ENCODE peak calls at places on chromosomes 7 and 10, in five cellular contexts. One of them, this sample, is unnamed.

GRCh38 chr7:30179016-30179436 is 44.2 kb downstream of the MTURN start:
- DNase-seq in fibroblast of pulmonary artery: no peak
- DNase-seq in coronary artery: no peak
- DNase-seq in A549: no peak
- DNase-seq in lower lobe of right lung: no peak
- DNase-seq in this sample: no peak

GRCh38 chr7:101843293-101844271 is 26.2 kb downstream of the CUX1 start:
- DNase-seq in coronary artery: no peak
- DNase-seq in fibroblast of pulmonary artery: no peak
- DNase-seq in lower lobe of right lung: no peak
- DNase-seq in A549: no peak
- DNase-seq in this sample: no peak

GRCh38 chr10:10527861-10528562 is 489.7 kb upstream of the CELF2 start:
- DNase-seq in lower lobe of right lung: no peak
- DNase-seq in A549: no peak
- DNase-seq in fibroblast of pulmonary artery: no peak
- DNase-seq in coronary artery: no peak
- DNase-seq in this sample: no peak

GRCh38 chr7:155533827-155534690 is 12.3 kb downstream of the CNPY1 start:
- DNase-seq in A549: peak
- DNase-seq in fibroblast of pulmonary artery: peak
- DNase-seq in coronary artery: no peak
- DNase-seq in lower lobe of right lung: no peak
- DNase-seq in this sample: peak

GRCh38 chr10:86730227-86730626 is 26.2 kb upstream of the BMPR1A start:
- DNase-seq in fibroblast of pulmonary artery: peak
- DNase-seq in coronary artery: no peak
- DNase-seq in lower lobe of right lung: no peak
- DNase-seq in A549: no peak
- DNase-seq in this sample: no peak

GRCh38 chr7:157404845-157405481 is 68.2 kb downstream of the DNAJB6 start:
- DNase-seq in fibroblast of pulmonary artery: peak
- DNase-seq in lower lobe of right lung: no peak
- DNase-seq in A549: peak
- DNase-seq in coronary artery: no peak
- DNase-seq in this sample: peak

GRCh38 chr10:4354382-4354812 is 471.6 kb upstream of the AKR1E2 start:
- DNase-seq in coronary artery: no peak
- DNase-seq in fibroblast of pulmonary artery: peak
- DNase-seq in lower lobe of right lung: no peak
- DNase-seq in A549: peak
- DNase-seq in this sample: no peak

GRCh38 chr7:51101111-51101757 is 215.4 kb downstream of the COBL start:
- DNase-seq in A549: no peak
- DNase-seq in lower lobe of right lung: no peak
- DNase-seq in fibroblast of pulmonary artery: no peak
- DNase-seq in coronary artery: no peak
- DNase-seq in this sample: no peak

GRCh38 chr7:134892002-134892693 is 94.2 kb upstream of the AGBL3 start:
- DNase-seq in A549: no peak
- DNase-seq in lower lobe of right lung: no peak
- DNase-seq in fibroblast of pulmonary artery: peak
- DNase-seq in coronary artery: no peak
- DNase-seq in this sample: no peak

GRCh38 chr10:29811751-29812427 is 177.1 kb upstream of the SVIL start:
- DNase-seq in A549: peak
- DNase-seq in lower lobe of right lung: no peak
- DNase-seq in coronary artery: peak
- DNase-seq in fibroblast of pulmonary artery: peak
- DNase-seq in this sample: peak

GRCh38 chr10:97868134-97868685 is 18.6 kb downstream of the GOLGA7B start:
- DNase-seq in A549: no peak
- DNase-seq in lower lobe of right lung: no peak
- DNase-seq in coronary artery: no peak
- DNase-seq in fibroblast of pulmonary artery: no peak
- DNase-seq in this sample: no peak

GRCh38 chr7:13989138-13989943 is at the start of gene ETV1:
- DNase-seq in lower lobe of right lung: peak
- DNase-seq in coronary artery: peak
- DNase-seq in A549: peak
- DNase-seq in fibroblast of pulmonary artery: peak
- DNase-seq in this sample: no peak

GRCh38 chr10:110364531-110364937 is 59.8 kb upstream of the SMNDC1 start:
- DNase-seq in coronary artery: no peak
- DNase-seq in A549: no peak
- DNase-seq in lower lobe of right lung: no peak
- DNase-seq in fibroblast of pulmonary artery: no peak
- DNase-seq in this sample: no peak

GRCh38 chr10:74011762-74012161 is 13.8 kb downstream of the VCL start:
- DNase-seq in fibroblast of pulmonary artery: peak
- DNase-seq in lower lobe of right lung: no peak
- DNase-seq in A549: peak
- DNase-seq in coronary artery: no peak
- DNase-seq in this sample: no peak

GRCh38 chr10:110081914-110082313 is 74.1 kb downstream of the ADD3 start:
- DNase-seq in lower lobe of right lung: no peak
- DNase-seq in fibroblast of pulmonary artery: peak
- DNase-seq in coronary artery: no peak
- DNase-seq in A549: peak
- DNase-seq in this sample: no peak

GRCh38 chr10:3375505-3375904 is 202.9 kb upstream of the PITRM1 start:
- DNase-seq in lower lobe of right lung: no peak
- DNase-seq in coronary artery: no peak
- DNase-seq in A549: no peak
- DNase-seq in fibroblast of pulmonary artery: no peak
- DNase-seq in this sample: no peak

GRCh38 chr7:875476-876076 is 778 bp upstream of the GET4 start:
- DNase-seq in lower lobe of right lung: no peak
- DNase-seq in A549: no peak
- DNase-seq in fibroblast of pulmonary artery: no peak
- DNase-seq in coronary artery: peak
- DNase-seq in this sample: no peak
- H3K4me3 ChIP-seq in lower lobe of right lung: peak
- H3K4me3 ChIP-seq in A549: peak
- H3K4me3 ChIP-seq in fibroblast of pulmonary artery: peak
- H3K4me3 ChIP-seq in coronary artery: peak
- H3K4me3 ChIP-seq in this sample: peak

DNA sequence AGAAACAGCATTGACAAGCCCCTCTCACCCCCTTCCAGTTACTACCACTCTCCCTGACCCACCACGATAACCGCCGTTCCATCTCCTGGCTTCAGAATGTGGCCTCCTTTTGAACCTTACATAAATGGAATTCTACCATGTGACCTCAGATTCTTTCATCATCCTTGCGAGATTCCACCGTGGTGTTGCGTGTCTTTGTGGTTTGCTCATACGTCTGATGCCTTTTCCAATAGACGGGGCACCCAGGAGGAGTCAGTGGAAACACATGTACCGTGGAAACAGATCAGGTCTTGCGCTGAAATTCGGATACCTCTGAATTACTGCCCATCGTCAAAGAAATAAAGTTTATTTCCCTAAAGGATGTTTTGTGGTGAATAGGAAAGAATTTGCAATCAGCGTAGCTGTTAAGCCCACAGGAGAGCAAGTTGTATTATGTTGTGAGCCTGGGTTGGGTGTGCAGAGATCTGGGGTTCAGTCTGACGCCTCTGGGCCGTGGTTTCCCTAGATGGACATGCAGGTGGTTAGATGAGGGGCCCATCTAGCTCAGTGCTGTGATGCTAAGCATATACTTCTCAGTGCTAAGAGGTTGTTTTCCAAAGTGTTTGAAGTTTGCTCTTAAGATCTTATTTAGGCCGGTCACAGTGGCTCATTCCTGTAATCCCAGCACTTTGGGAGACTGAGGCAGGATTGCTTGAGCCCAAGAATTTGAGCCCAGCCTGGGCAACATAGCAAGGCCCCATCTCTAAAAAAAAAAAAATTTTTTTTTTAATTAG is 29.1 kb downstream of the GTF2IRD1 start:
- DNase-seq in A549: peak
- DNase-seq in coronary artery: no peak
- DNase-seq in lower lobe of right lung: no peak
- DNase-seq in fibroblast of pulmonary artery: peak
- DNase-seq in this sample: no peak
- H3K4me3 ChIP-seq in A549: no peak
- H3K4me3 ChIP-seq in coronary artery: no peak
- H3K4me3 ChIP-seq in lower lobe of right lung: no peak
- H3K4me3 ChIP-seq in fibroblast of pulmonary artery: no peak
- H3K4me3 ChIP-seq in this sample: no peak

GRCh38 chr7:64951250-64951848 is 39.5 kb downstream of the ZNF117 start:
- DNase-seq in fibroblast of pulmonary artery: peak
- DNase-seq in lower lobe of right lung: no peak
- DNase-seq in coronary artery: no peak
- DNase-seq in A549: peak
- DNase-seq in this sample: peak
- H3K4me3 ChIP-seq in fibroblast of pulmonary artery: no peak
- H3K4me3 ChIP-seq in lower lobe of right lung: no peak
- H3K4me3 ChIP-seq in coronary artery: no peak
- H3K4me3 ChIP-seq in A549: no peak
- H3K4me3 ChIP-seq in this sample: no peak

DNA sequence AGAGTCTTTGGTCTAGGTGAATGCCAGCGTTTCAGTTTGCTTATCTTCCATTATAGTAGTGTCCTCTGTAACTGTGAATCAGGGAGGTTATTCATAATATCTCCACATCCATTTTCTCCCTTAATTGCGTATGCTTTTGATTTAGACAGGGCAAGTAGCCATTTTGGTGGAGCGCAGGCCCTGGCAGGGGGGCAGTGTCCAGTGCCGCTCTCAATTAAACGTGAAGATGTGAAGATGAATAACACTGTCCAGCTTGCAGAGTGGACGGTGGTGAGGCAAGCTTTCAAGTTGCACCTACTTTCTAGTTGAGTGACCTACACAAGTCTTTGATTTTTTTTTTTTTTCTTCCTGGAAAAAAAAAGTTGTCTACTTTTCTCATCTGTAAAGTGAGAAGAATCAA is 4.5 kb downstream of the TSPAN14 start:
- DNase-seq in coronary artery: no peak
- DNase-seq in fibroblast of pulmonary artery: no peak
- DNase-seq in A549: no peak
- DNase-seq in lower lobe of right lung: no peak
- DNase-seq in this sample: no peak
- H3K4me3 ChIP-seq in coronary artery: peak
- H3K4me3 ChIP-seq in fibroblast of pulmonary artery: no peak
- H3K4me3 ChIP-seq in A549: peak
- H3K4me3 ChIP-seq in lower lobe of right lung: peak
- H3K4me3 ChIP-seq in this sample: no peak

GRCh38 chr10:70671619-70672164 is 614 bp upstream of the ADAMTS14 start:
- DNase-seq in lower lobe of right lung: no peak
- DNase-seq in A549: no peak
- DNase-seq in fibroblast of pulmonary artery: no peak
- DNase-seq in coronary artery: no peak
- DNase-seq in this sample: no peak

GRCh38 chr10:70672165-70672992 is at the start of gene ADAMTS14:
- DNase-seq in coronary artery: no peak
- DNase-seq in fibroblast of pulmonary artery: no peak
- DNase-seq in lower lobe of right lung: no peak
- DNase-seq in A549: peak
- DNase-seq in this sample: no peak

GRCh38 chr10:70674560-70675495 is 2.5 kb downstream of the ADAMTS14 start:
- DNase-seq in lower lobe of right lung: no peak
- DNase-seq in fibroblast of pulmonary artery: no peak
- DNase-seq in A549: no peak
- DNase-seq in coronary artery: no peak
- DNase-seq in this sample: no peak

GRCh38 chr10:70673929-70674559 is 1.7 kb downstream of the ADAMTS14 start:
- DNase-seq in fibroblast of pulmonary artery: no peak
- DNase-seq in lower lobe of right lung: no peak
- DNase-seq in coronary artery: no peak
- DNase-seq in A549: no peak
- DNase-seq in this sample: no peak

GRCh38 chr10:70672993-70673928 is 955 bp downstream of the ADAMTS14 start:
- DNase-seq in lower lobe of right lung: no peak
- DNase-seq in fibroblast of pulmonary artery: peak
- DNase-seq in coronary artery: no peak
- DNase-seq in A549: no peak
- DNase-seq in this sample: no peak
- H3K4me3 ChIP-seq in lower lobe of right lung: peak
- H3K4me3 ChIP-seq in fibroblast of pulmonary artery: no peak
- H3K4me3 ChIP-seq in coronary artery: peak
- H3K4me3 ChIP-seq in A549: peak
- H3K4me3 ChIP-seq in this sample: no peak

GRCh38 chr7:25868509-25868908 is 283.5 kb upstream of the NFE2L3 start:
- DNase-seq in coronary artery: no peak
- DNase-seq in lower lobe of right lung: no peak
- DNase-seq in A549: no peak
- DNase-seq in fibroblast of pulmonary artery: no peak
- DNase-seq in this sample: no peak
- H3K4me3 ChIP-seq in coronary artery: no peak
- H3K4me3 ChIP-seq in lower lobe of right lung: no peak
- H3K4me3 ChIP-seq in A549: no peak
- H3K4me3 ChIP-seq in fibroblast of pulmonary artery: no peak
- H3K4me3 ChIP-seq in this sample: no peak

DNA sequence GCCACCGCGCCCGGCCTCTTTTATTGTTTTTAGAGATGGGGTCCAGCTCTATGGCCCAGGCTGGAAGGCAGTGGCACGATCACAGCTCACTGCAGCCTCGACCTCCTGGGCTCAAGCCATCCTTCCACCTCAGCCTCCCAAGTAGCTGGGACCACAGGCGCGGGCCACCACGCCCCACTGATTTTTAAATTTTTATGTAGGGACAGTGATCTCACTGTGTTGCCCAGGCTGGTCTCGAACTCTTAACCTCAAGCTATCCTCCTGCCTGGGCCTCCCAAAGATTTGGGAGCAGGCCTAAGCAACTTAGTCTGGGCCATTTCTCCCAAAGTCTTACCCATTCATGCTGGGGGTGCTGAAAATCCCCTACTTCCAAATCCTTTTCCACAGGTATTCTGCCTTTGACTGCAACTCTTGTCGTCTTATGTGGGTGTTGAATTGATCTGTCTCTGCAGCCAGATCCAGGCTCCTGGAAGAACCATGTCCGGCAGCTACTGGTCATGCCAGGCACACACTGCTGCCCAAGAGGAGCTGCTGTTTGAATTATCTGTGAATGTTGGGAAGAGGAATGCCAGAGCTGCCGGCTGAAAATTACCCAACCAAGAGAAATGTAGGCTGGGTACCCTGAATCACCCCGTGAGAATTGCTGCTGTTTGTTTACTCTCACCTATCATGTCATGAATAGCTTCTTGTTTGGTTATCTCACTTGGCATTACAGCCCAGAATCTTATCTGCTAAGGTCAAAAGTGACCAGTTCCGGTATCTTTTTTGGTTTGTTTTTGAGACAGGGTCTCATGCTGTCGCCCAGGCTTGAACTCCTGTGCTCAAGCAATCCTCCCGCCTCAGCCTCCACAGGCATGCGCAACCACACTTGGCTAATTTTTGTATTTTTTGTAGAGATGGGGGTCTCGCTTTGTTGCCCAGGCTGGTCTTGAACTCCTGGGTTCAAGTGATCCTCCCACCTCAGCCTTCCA is 1.1 kb downstream of the ZDHHC4 start:
- DNase-seq in fibroblast of pulmonary artery: peak
- DNase-seq in A549: peak
- DNase-seq in lower lobe of right lung: no peak
- DNase-seq in coronary artery: no peak
- DNase-seq in this sample: no peak
- H3K4me3 ChIP-seq in fibroblast of pulmonary artery: peak
- H3K4me3 ChIP-seq in A549: peak
- H3K4me3 ChIP-seq in lower lobe of right lung: peak
- H3K4me3 ChIP-seq in coronary artery: peak
- H3K4me3 ChIP-seq in this sample: peak

GRCh38 chr7:64905133-64905532 is 2.1 kb downstream of the ZNF273 start:
- DNase-seq in lower lobe of right lung: no peak
- DNase-seq in A549: no peak
- DNase-seq in coronary artery: no peak
- DNase-seq in fibroblast of pulmonary artery: no peak
- DNase-seq in this sample: no peak
- H3K4me3 ChIP-seq in lower lobe of right lung: no peak
- H3K4me3 ChIP-seq in A549: no peak
- H3K4me3 ChIP-seq in coronary artery: no peak
- H3K4me3 ChIP-seq in fibroblast of pulmonary artery: no peak
- H3K4me3 ChIP-seq in this sample: no peak

This sample was measured in Jurkat, Clone E6-1.